ENCODE peak calls at places on chromosomes 5 and 9, in five cellular contexts. K is SK-N-SH; P is ovary; M is CD8-positive, alpha-beta T cell; B is uterus. U is an unnamed sample.

GRCh38 chr5:140833993-140834392 is at the start of gene PCDHA7:
- DNase-seq in K (no peak), P (no peak), M (no peak), B (no peak), U (peak; percentile 22)

GRCh38 chr9:136849960-136850865 is 1.0 kb downstream of the PHPT1 start:
- DNase-seq in K (no peak), P (peak; percentile 59), M (no peak), B (no peak), U (no peak)

GRCh38 chr5:68924490-68925145 is 169.2 kb upstream of the SLC30A5 start:
- DNase-seq in K (no peak), P (no peak), M (no peak), B (no peak), U (peak; percentile 63)

GRCh38 chr9:112555844-112556482 is 69.3 kb downstream of the KIAA1958 start:
- DNase-seq in K (no peak), P (no peak), M (no peak), B (no peak), U (no peak)

GRCh38 chr5:78698218-78698751 is 49.7 kb upstream of the LHFPL2 start:
- DNase-seq in K (no peak), P (no peak), M (no peak), B (peak; percentile 24), U (peak; percentile 94)

GRCh38 chr9:99235069-99235468 is 13.0 kb downstream of the SEC61B start:
- DNase-seq in K (no peak), P (no peak), M (no peak), B (no peak), U (no peak)

GRCh38 chr5:79229357-79230174 is 6.4 kb upstream of the JMY start:
- DNase-seq in K (peak; percentile 23), P (no peak), M (no peak), B (no peak), U (peak; percentile 57)

GRCh38 chr5:170503970-170504525 is at the start of gene KCNIP1:
- DNase-seq in K (peak; percentile 93), P (no peak), M (no peak), B (no peak), U (no peak)

GRCh38 chr5:155554500-155554899 is 540.9 kb downstream of the KIF4B start:
- DNase-seq in K (no peak), P (no peak), M (no peak), B (no peak), U (no peak)

GRCh38 chr9:132875159-132875558 is 2.9 kb downstream of the AK8 start:
- DNase-seq in K (no peak), P (no peak), M (no peak), B (no peak), U (no peak)

GRCh38 chr5:143588933-143589662 is 185.6 kb upstream of the NR3C1 start:
- DNase-seq in K (no peak), P (no peak), M (no peak), B (no peak), U (no peak)

GRCh38 chr9:118609355-118610044 is 759.7 kb downstream of the BRINP1 start:
- DNase-seq in K (no peak), P (no peak), M (no peak), B (no peak), U (peak; percentile 48)

GRCh38 chr9:92664394-92665152 is 5.4 kb downstream of the IPPK start:
- DNase-seq in K (no peak), P (no peak), M (no peak), B (no peak), U (no peak)

DNA sequence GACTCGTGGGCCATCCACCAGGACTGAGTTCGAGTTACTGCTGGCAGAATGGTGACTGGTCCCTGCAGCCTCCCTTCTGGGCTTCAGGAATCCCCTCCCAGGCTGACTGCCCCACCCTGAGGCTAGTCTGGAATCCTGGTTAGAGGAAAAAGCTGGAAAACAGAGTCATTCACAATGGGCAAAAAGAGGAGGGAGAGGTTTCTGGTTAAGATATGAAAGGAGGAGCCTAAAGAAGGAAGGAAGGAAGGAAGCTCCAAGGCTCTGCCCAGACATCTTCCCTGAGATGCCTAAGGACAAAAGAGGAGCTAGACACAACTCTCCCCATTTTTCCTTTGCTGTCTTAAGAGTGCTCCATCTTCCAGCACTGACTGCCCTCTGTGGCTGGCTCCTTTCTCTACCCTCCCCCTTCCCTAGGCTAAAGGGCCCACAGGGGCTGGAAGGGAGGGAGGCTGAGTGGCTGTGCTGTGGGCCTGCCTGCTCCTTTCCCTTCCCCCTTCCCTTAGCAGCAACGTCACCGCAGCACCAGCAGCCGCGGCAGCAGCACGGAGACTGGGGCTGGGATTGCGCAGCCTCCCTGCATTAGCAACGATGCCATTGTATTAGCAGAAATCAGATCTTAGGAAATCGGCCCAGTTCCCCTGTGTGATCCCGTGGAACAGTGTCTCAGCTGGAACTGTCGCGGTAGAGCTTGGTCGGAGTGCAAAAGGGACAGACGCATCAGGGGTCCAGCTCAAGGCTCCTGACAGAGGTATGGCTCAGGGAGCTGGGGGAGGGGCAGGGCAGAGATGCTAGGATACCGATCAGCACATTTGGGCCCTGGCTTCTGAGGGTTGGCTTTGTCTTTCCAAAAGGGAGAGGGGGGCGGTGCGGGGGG is 48.7 kb downstream of the RUSC2 start:
- DNase-seq in K (peak; percentile 86), P (peak; percentile 79), M (no peak), B (peak; percentile 80), U (peak; percentile 90)
- H3K4me3 ChIP-seq in K (peak overlapping the region; percentile 64), P (peak overlapping the region; percentile 38), M (no peak overlapping the region), B (peak overlapping the region; percentile 45), U (peak overlapping the region; percentile 83)

GRCh38 chr9:135288941-135289534 is 190.5 kb upstream of the PPP1R26 start:
- DNase-seq in K (no peak), P (no peak), M (no peak), B (no peak), U (no peak)
- H3K4me3 ChIP-seq in K (no peak overlapping the region), P (no peak overlapping the region), M (no peak overlapping the region), B (no peak overlapping the region), U (no peak overlapping the region)

DNA sequence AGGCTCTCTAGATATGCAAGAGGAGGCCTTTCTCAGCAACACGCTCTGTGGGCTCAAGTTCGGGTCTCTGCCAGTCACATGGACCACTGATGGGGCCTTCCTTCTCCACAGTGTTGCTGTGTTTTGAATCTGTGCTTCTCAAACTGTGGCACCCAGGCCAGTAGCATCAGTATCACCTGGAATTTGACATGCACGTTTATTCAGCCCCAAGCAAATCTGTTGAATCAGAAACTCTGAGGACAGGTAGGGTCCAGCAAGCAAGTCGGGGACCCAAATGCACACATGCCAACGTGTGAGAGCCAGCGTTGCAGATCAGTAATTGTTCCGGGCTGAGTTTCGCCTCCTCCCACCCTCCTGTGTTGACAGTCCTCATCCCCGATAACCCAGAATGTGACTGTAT is 502.6 kb downstream of the IRX1 start:
- DNase-seq in K (no peak), P (no peak), M (no peak), B (no peak), U (no peak)
- H3K4me3 ChIP-seq in K (no peak overlapping the region), P (no peak overlapping the region), M (no peak overlapping the region), B (no peak overlapping the region), U (no peak overlapping the region)

GRCh38 chr9:124263800-124264426 is 6.2 kb downstream of the NEK6 start:
- DNase-seq in K (no peak), P (no peak), M (no peak), B (no peak), U (no peak)

GRCh38 chr9:124262596-124263045 is 4.9 kb downstream of the NEK6 start:
- DNase-seq in K (no peak), P (no peak), M (no peak), B (no peak), U (peak; percentile 41)

GRCh38 chr9:124264812-124265211 is 7.1 kb downstream of the NEK6 start:
- DNase-seq in K (no peak), P (no peak), M (no peak), B (no peak), U (no peak)

GRCh38 chr9:124261787-124262595 is 4.2 kb downstream of the NEK6 start:
- DNase-seq in K (no peak), P (no peak), M (no peak), B (no peak), U (peak; percentile 64)

GRCh38 chr9:124263158-124263557 is 5.4 kb downstream of the NEK6 start:
- DNase-seq in K (no peak), P (no peak), M (no peak), B (no peak), U (no peak)
- H3K4me3 ChIP-seq in K (no peak overlapping the region), P (no peak overlapping the region), M (no peak overlapping the region), B (no peak overlapping the region), U (no peak overlapping the region)

GRCh38 chr5:150155258-150156032 is at the start of gene PDGFRB:
- DNase-seq in K (peak; percentile 88), P (peak; percentile 96), M (peak; percentile 41), B (peak; percentile 94), U (peak; percentile 97)

GRCh38 chr5:150152636-150153462 is 2.8 kb downstream of the PDGFRB start:
- DNase-seq in K (peak; percentile 86), P (peak; percentile 34), M (no peak), B (no peak), U (peak; percentile 53)

GRCh38 chr5:150154618-150155134 is 969 bp downstream of the PDGFRB start:
- DNase-seq in K (no peak), P (peak; percentile 44), M (no peak), B (no peak), U (no peak)

GRCh38 chr5:150153483-150153882 is 2.2 kb downstream of the PDGFRB start:
- DNase-seq in K (no peak), P (no peak), M (no peak), B (no peak), U (no peak)

GRCh38 chr5:150153957-150154617 is 1.6 kb downstream of the PDGFRB start:
- DNase-seq in K (no peak), P (peak; percentile 55), M (no peak), B (no peak), U (peak; percentile 78)
- H3K4me3 ChIP-seq in K (peak overlapping the region; percentile 96), P (peak overlapping the region; percentile 59), M (no peak overlapping the region), B (peak overlapping the region; percentile 86), U (peak overlapping the region; percentile 99)

DNA sequence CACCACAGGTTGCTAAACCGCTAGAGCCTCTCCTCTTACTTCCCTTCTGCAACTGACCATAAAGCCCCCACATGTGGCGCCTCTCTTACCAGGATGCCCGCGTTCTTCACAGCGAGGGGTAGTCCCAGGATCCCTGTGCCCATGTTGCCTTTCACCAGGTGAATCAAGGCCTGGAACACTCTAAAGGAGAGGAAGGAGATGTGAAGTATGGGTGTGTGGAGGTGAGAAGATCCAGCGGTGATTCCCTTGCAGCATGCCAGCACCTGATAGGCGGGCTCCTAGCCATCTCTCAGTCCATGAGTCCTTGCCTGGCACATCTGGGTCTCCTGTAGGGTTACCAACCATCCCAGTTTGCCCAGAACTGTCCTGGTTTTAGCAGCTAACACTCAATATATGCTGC is 3.3 kb downstream of the SLC36A2 start:
- DNase-seq in K (no peak), P (no peak), M (no peak), B (no peak), U (no peak)
- H3K4me3 ChIP-seq in K (no peak overlapping the region), P (no peak overlapping the region), M (no peak overlapping the region), B (no peak overlapping the region), U (no peak overlapping the region)

U was measured in fibroblast of the aortic adventitia.